ENCODE peak calls at places on chromosomes 4 and X, in seven cellular contexts. P is progenitor cell of endocrine pancreas, H is GM13977, Z is transverse colon, M is mesothelial cell of epicardium, K is endothelial cell, U is OCI-LY7. Y is an unnamed sample.

GRCh38 chr4:151117371-151117962 is 18.0 kb downstream of the RPS3A start:
- DNase-seq in H (peak; percentile 72), U (peak; percentile 71), Z (peak; percentile 63), P (peak; percentile 40), K (peak; percentile 70), M (peak; percentile 31), Y (peak; percentile 70)

GRCh38 chr4:97560009-97560408 is 583.3 kb downstream of the STPG2 start:
- DNase-seq in P (no peak), M (no peak), Z (no peak), K (no peak), U (no peak), H (no peak), Y (no peak)

GRCh38 chrX:26851981-26852380 is 611.2 kb downstream of the PPP4R3C start:
- DNase-seq in K (no peak), H (no peak), Z (no peak), M (no peak), U (no peak), P (no peak), Y (no peak)

GRCh38 chrX:39941332-39941920 is 156.3 kb downstream of the BCOR start:
- DNase-seq in M (no peak), U (no peak), H (no peak), P (no peak), K (no peak), Z (no peak), Y (no peak)

GRCh38 chrX:33339219-33339618 is 127.9 kb upstream of the DMD start:
- DNase-seq in U (no peak), M (no peak), P (no peak), K (no peak), H (no peak), Z (no peak), Y (no peak)

GRCh38 chrX:370244-370962 is 16.3 kb downstream of the PPP2R3B start:
- DNase-seq in Z (no peak), H (no peak), U (peak; percentile 92), K (no peak), M (no peak), P (no peak), Y (no peak)

GRCh38 chr4:183467246-183467645 is 22.8 kb downstream of the CDKN2AIP start:
- DNase-seq in H (no peak), M (no peak), Z (no peak), U (no peak), P (no peak), K (no peak), Y (no peak)

GRCh38 chr4:57190651-57191481 is 80.7 kb upstream of the IGFBP7 start:
- DNase-seq in P (peak; percentile 40), Z (peak; percentile 27), M (no peak), U (peak; percentile 31), H (peak; percentile 60), K (peak; percentile 68), Y (peak; percentile 27)

GRCh38 chr4:156803056-156803455 is 168.5 kb downstream of the PDGFC start:
- DNase-seq in H (no peak), P (no peak), M (no peak), U (no peak), Z (no peak), K (no peak), Y (peak; percentile 10)

GRCh38 chr4:110970642-110971041 is 347.8 kb upstream of the PITX2 start:
- DNase-seq in H (peak; percentile 2), M (no peak), Z (peak; percentile 68), U (peak; percentile 71), K (peak; percentile 69), P (peak; percentile 29), Y (peak; percentile 66)

GRCh38 chrX:36640232-36640631 is 367.9 kb upstream of the FAM47C start:
- DNase-seq in M (no peak), U (no peak), Z (no peak), H (no peak), K (no peak), P (no peak), Y (no peak)

GRCh38 chr4:102503301-102503746 is 2.2 kb downstream of the NFKB1 start:
- DNase-seq in P (no peak), Z (no peak), H (peak; percentile 23), K (no peak), M (no peak), U (peak; percentile 54), Y (no peak)

GRCh38 chr4:32789026-32789608 is 2068.9 kb downstream of the PCDH7 start:
- DNase-seq in P (no peak), M (no peak), Z (no peak), H (no peak), K (no peak), U (no peak), Y (no peak)

GRCh38 chrX:67998540-67998939 is 434.8 kb downstream of the OPHN1 start:
- DNase-seq in Z (no peak), M (no peak), U (no peak), P (no peak), H (no peak), K (no peak), Y (no peak)

GRCh38 chr4:122689972-122690371 is 42.5 kb upstream of the BBS12 start:
- DNase-seq in U (no peak), P (no peak), K (no peak), Z (no peak), M (no peak), H (peak; percentile 45), Y (no peak)

GRCh38 chr4:189414021-189414420 is 526.7 kb upstream of the FRG1 start:
- DNase-seq in K (no peak), U (no peak), Z (no peak), H (no peak), P (no peak), M (no peak), Y (no peak)

GRCh38 chrX:143095841-143096240 is 70.1 kb downstream of the SPANXN4 start:
- DNase-seq in Z (no peak), K (no peak), M (no peak), U (no peak), H (no peak), P (no peak), Y (no peak)

GRCh38 chr4:5746829-5747745 is 36.1 kb downstream of the EVC start:
- DNase-seq in K (no peak), H (no peak), M (no peak), P (no peak), Z (no peak), U (no peak), Y (peak; percentile 48)

GRCh38 chr4:73309211-73309610 is 50.6 kb upstream of the ANKRD17 start:
- DNase-seq in K (no peak), Z (no peak), M (no peak), U (no peak), P (no peak), H (no peak), Y (peak; percentile 24)

GRCh38 chr4:153513596-153513995 is 47.4 kb downstream of the TMEM131L start:
- DNase-seq in Z (no peak), M (no peak), P (no peak), K (no peak), H (no peak), U (no peak), Y (peak; percentile 55)

GRCh38 chr4:7769936-7770674 is 169.6 kb downstream of the AFAP1 start:
- DNase-seq in K (peak; percentile 47), H (peak; percentile 67), M (no peak), Z (no peak), P (no peak), U (no peak), Y (peak; percentile 28)
- TF ChIP-seq CTCF in K (peak; percentile 14), H (peak; percentile 74), M (no peak), Z (peak; percentile 41), P (peak; percentile 49), U (peak; percentile 33), Y (peak; percentile 72)

DNA sequence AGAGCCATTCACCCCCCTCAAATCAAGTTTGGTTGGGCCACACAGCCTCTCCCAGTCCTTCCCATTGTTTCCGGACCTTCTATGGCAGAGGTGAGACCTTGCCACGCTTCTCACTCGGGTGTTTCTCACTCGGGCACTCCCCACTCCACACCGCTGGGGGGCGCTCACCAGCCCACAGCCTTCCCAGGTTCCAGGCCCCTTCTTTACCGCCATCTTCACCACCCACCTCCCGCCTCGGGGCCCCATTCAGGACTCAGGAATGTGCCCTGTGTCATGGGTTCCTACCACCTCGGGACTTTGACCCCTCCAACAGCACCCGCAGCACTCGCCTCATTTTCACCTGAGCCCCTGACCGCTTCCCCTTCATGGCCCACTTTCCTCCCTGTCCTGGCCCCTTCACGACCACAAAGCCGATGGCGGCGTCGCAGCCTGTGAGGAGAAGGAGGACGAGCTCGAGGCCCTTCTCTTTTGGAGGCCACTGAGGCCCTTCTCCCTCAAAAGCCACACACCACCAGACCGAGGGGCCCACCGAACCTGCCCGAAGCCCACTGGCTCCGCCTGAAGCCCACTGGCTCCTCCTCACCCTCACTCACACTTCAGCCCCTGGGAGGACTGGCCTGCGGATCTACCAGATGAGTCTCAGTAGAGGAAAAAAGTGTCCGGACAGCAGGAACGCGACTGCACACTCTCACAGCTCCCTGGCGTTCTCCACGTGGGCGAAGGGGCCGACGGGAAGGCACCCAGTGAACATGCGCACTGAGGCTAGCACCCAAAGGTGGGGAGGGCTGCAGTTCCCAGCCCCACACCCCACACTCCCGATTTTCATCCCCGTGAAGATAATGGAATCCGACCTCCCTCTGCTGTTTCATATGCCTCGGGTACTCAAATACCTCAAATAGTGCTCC is at the start of gene PAGE1:
- DNase-seq in Z (no peak), M (no peak), K (no peak), H (no peak), U (no peak), P (no peak), Y (no peak)
- TF ChIP-seq CTCF in Z (no peak), M (no peak), K (no peak), H (no peak), U (no peak), P (no peak), Y (no peak)

GRCh38 chrX:119981286-119982070 is 37.9 kb upstream of the NKAP start:
- DNase-seq in K (no peak), M (no peak), H (peak; percentile 47), P (no peak), Z (no peak), U (peak; percentile 65), Y (no peak)
- TF ChIP-seq CTCF in K (peak; percentile 20), M (no peak), H (peak; percentile 70), P (peak; percentile 60), Z (no peak), U (peak; percentile 78), Y (peak; percentile 69)

GRCh38 chrX:85113746-85114145 is 110.1 kb downstream of the APOOL start:
- DNase-seq in K (no peak), P (no peak), Z (no peak), U (no peak), M (no peak), H (no peak), Y (no peak)

GRCh38 chrX:85114171-85114570 is 110.5 kb downstream of the APOOL start:
- DNase-seq in H (no peak), P (no peak), Z (no peak), K (no peak), M (no peak), U (no peak), Y (no peak)

GRCh38 chrX:85112270-85112669 is 108.6 kb downstream of the APOOL start:
- DNase-seq in K (no peak), M (no peak), P (no peak), Z (peak; percentile 65), H (no peak), U (no peak), Y (no peak)

GRCh38 chrX:85109235-85109634 is 105.6 kb downstream of the APOOL start:
- DNase-seq in K (peak; percentile 20), P (no peak), U (peak; percentile 33), Z (no peak), H (peak; percentile 17), M (no peak), Y (no peak)

DNA sequence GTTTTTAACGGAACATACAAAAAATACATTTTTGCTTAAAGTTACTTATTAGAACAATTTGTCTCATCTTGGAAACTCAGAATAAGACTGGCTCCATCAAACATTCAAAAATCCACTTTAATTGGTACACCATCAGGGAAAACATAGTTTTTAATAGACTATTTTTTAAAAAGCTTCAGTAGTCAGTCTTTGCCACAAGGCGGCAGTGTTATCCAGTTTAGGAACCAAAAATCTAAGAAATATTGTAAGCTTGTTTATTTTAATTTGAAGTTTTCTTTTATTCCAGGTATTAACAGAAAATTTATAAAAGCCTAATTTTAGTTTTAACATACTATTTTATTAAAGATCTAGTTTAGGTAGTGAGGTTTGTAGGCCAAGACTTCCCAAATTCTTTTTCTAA is 107.7 kb downstream of the APOOL start:
- DNase-seq in H (no peak), M (no peak), P (no peak), U (peak; percentile 15), Z (no peak), K (no peak), Y (no peak)
- TF ChIP-seq CTCF in H (peak; percentile 68), M (peak; percentile 81), P (peak; percentile 71), U (peak; percentile 83), Z (peak; percentile 47), K (peak; percentile 64), Y (peak; percentile 82)